ENCODE peak calls at places on chromosomes 11 and 22, in seven cellular contexts. One of them, this sample, is unnamed.
A peak's percentile ranks its signal among the peaks of the same experiment; 100 is the strongest.

GRCh38 chr22:20951151-20951931 is 15.7 kb upstream of the AIFM3 start:
- DNase-seq in RPMI8226: no peak
- DNase-seq in stimulated activated naive CD8-positive, alpha-beta T cell treated with anti-CD3 and anti-CD28 coated beads, Interleukin-15, amount 100 ng/mL, for 72 hours: no peak
- DNase-seq in esophagus muscularis mucosa: no peak
- DNase-seq in stimulated activated CD4-positive, alpha-beta T cell treated with anti-CD3 and anti-CD28 coated beads, TNF-alpha, amount 100 ng/mL, for 1 hour: no peak
- DNase-seq in T-helper 9 cell: no peak
- DNase-seq in thoracic aorta: no peak
- DNase-seq in this sample: no peak

GRCh38 chr22:19882446-19883381 is 28.0 kb upstream of the GNB1L start:
- DNase-seq in stimulated activated CD4-positive, alpha-beta T cell treated with anti-CD3 and anti-CD28 coated beads, TNF-alpha, amount 100 ng/mL, for 1 hour: no peak
- DNase-seq in thoracic aorta: peak; percentile 0
- DNase-seq in stimulated activated naive CD8-positive, alpha-beta T cell treated with anti-CD3 and anti-CD28 coated beads, Interleukin-15, amount 100 ng/mL, for 72 hours: no peak
- DNase-seq in esophagus muscularis mucosa: no peak
- DNase-seq in RPMI8226: no peak
- DNase-seq in T-helper 9 cell: no peak
- DNase-seq in this sample: no peak

GRCh38 chr11:11822946-11823345 is 18.8 kb upstream of the USP47 start:
- DNase-seq in stimulated activated CD4-positive, alpha-beta T cell treated with anti-CD3 and anti-CD28 coated beads, TNF-alpha, amount 100 ng/mL, for 1 hour: no peak
- DNase-seq in thoracic aorta: no peak
- DNase-seq in esophagus muscularis mucosa: no peak
- DNase-seq in T-helper 9 cell: no peak
- DNase-seq in stimulated activated naive CD8-positive, alpha-beta T cell treated with anti-CD3 and anti-CD28 coated beads, Interleukin-15, amount 100 ng/mL, for 72 hours: no peak
- DNase-seq in RPMI8226: no peak
- DNase-seq in this sample: no peak

GRCh38 chr22:21927174-21927823 is 25.3 kb downstream of the PPM1F start:
- DNase-seq in thoracic aorta: no peak
- DNase-seq in T-helper 9 cell: no peak
- DNase-seq in stimulated activated CD4-positive, alpha-beta T cell treated with anti-CD3 and anti-CD28 coated beads, TNF-alpha, amount 100 ng/mL, for 1 hour: no peak
- DNase-seq in esophagus muscularis mucosa: no peak
- DNase-seq in stimulated activated naive CD8-positive, alpha-beta T cell treated with anti-CD3 and anti-CD28 coated beads, Interleukin-15, amount 100 ng/mL, for 72 hours: no peak
- DNase-seq in RPMI8226: no peak
- DNase-seq in this sample: no peak

GRCh38 chr11:128587415-128587814 is at the start of gene ETS1:
- DNase-seq in stimulated activated CD4-positive, alpha-beta T cell treated with anti-CD3 and anti-CD28 coated beads, TNF-alpha, amount 100 ng/mL, for 1 hour: no peak
- DNase-seq in thoracic aorta: no peak
- DNase-seq in T-helper 9 cell: no peak
- DNase-seq in stimulated activated naive CD8-positive, alpha-beta T cell treated with anti-CD3 and anti-CD28 coated beads, Interleukin-15, amount 100 ng/mL, for 72 hours: no peak
- DNase-seq in RPMI8226: no peak
- DNase-seq in esophagus muscularis mucosa: no peak
- DNase-seq in this sample: no peak

GRCh38 chr11:105468154-105468553 is 141.7 kb upstream of the GRIA4 start:
- DNase-seq in T-helper 9 cell: no peak
- DNase-seq in stimulated activated CD4-positive, alpha-beta T cell treated with anti-CD3 and anti-CD28 coated beads, TNF-alpha, amount 100 ng/mL, for 1 hour: no peak
- DNase-seq in esophagus muscularis mucosa: no peak
- DNase-seq in thoracic aorta: no peak
- DNase-seq in RPMI8226: no peak
- DNase-seq in stimulated activated naive CD8-positive, alpha-beta T cell treated with anti-CD3 and anti-CD28 coated beads, Interleukin-15, amount 100 ng/mL, for 72 hours: no peak
- DNase-seq in this sample: no peak

GRCh38 chr22:38924197-38924952 is 33.0 kb upstream of the APOBEC3A start:
- DNase-seq in RPMI8226: peak; percentile 65
- DNase-seq in stimulated activated CD4-positive, alpha-beta T cell treated with anti-CD3 and anti-CD28 coated beads, TNF-alpha, amount 100 ng/mL, for 1 hour: no peak
- DNase-seq in esophagus muscularis mucosa: no peak
- DNase-seq in T-helper 9 cell: no peak
- DNase-seq in thoracic aorta: peak; percentile 50
- DNase-seq in stimulated activated naive CD8-positive, alpha-beta T cell treated with anti-CD3 and anti-CD28 coated beads, Interleukin-15, amount 100 ng/mL, for 72 hours: no peak
- DNase-seq in this sample: peak; percentile 90

GRCh38 chr11:10348650-10349280 is 43.9 kb downstream of the ADM start:
- DNase-seq in stimulated activated CD4-positive, alpha-beta T cell treated with anti-CD3 and anti-CD28 coated beads, TNF-alpha, amount 100 ng/mL, for 1 hour: no peak
- DNase-seq in T-helper 9 cell: no peak
- DNase-seq in esophagus muscularis mucosa: peak; percentile 64
- DNase-seq in stimulated activated naive CD8-positive, alpha-beta T cell treated with anti-CD3 and anti-CD28 coated beads, Interleukin-15, amount 100 ng/mL, for 72 hours: no peak
- DNase-seq in thoracic aorta: no peak
- DNase-seq in RPMI8226: no peak
- DNase-seq in this sample: no peak

GRCh38 chr11:62149986-62150886 is 26.4 kb downstream of the INCENP start:
- DNase-seq in stimulated activated naive CD8-positive, alpha-beta T cell treated with anti-CD3 and anti-CD28 coated beads, Interleukin-15, amount 100 ng/mL, for 72 hours: no peak
- DNase-seq in stimulated activated CD4-positive, alpha-beta T cell treated with anti-CD3 and anti-CD28 coated beads, TNF-alpha, amount 100 ng/mL, for 1 hour: no peak
- DNase-seq in RPMI8226: no peak
- DNase-seq in esophagus muscularis mucosa: no peak
- DNase-seq in T-helper 9 cell: no peak
- DNase-seq in thoracic aorta: no peak
- DNase-seq in this sample: no peak

GRCh38 chr22:40232624-40233023 is 54.9 kb downstream of the TNRC6B start:
- DNase-seq in stimulated activated CD4-positive, alpha-beta T cell treated with anti-CD3 and anti-CD28 coated beads, TNF-alpha, amount 100 ng/mL, for 1 hour: no peak
- DNase-seq in thoracic aorta: no peak
- DNase-seq in T-helper 9 cell: no peak
- DNase-seq in stimulated activated naive CD8-positive, alpha-beta T cell treated with anti-CD3 and anti-CD28 coated beads, Interleukin-15, amount 100 ng/mL, for 72 hours: no peak
- DNase-seq in RPMI8226: no peak
- DNase-seq in esophagus muscularis mucosa: no peak
- DNase-seq in this sample: no peak

GRCh38 chr11:12841946-12842630 is 167.0 kb upstream of the RASSF10 start:
- DNase-seq in esophagus muscularis mucosa: no peak
- DNase-seq in RPMI8226: peak; percentile 86
- DNase-seq in thoracic aorta: no peak
- DNase-seq in stimulated activated naive CD8-positive, alpha-beta T cell treated with anti-CD3 and anti-CD28 coated beads, Interleukin-15, amount 100 ng/mL, for 72 hours: no peak
- DNase-seq in T-helper 9 cell: no peak
- DNase-seq in stimulated activated CD4-positive, alpha-beta T cell treated with anti-CD3 and anti-CD28 coated beads, TNF-alpha, amount 100 ng/mL, for 1 hour: no peak
- DNase-seq in this sample: peak; percentile 49

GRCh38 chr11:112368402-112368801 is 107.7 kb upstream of the PLET1 start:
- DNase-seq in thoracic aorta: no peak
- DNase-seq in RPMI8226: no peak
- DNase-seq in stimulated activated naive CD8-positive, alpha-beta T cell treated with anti-CD3 and anti-CD28 coated beads, Interleukin-15, amount 100 ng/mL, for 72 hours: no peak
- DNase-seq in T-helper 9 cell: no peak
- DNase-seq in esophagus muscularis mucosa: no peak
- DNase-seq in stimulated activated CD4-positive, alpha-beta T cell treated with anti-CD3 and anti-CD28 coated beads, TNF-alpha, amount 100 ng/mL, for 1 hour: no peak
- DNase-seq in this sample: no peak